ENCODE peak calls at places on chromosomes 13 and 19, in five cellular contexts. One of them, this sample, is unnamed.

GRCh38 chr13:104442541-104442940 is 1376.3 kb upstream of the SLC10A2 start:
- DNase-seq in choroid plexus epithelial cell: no peak
- DNase-seq in suprapubic skin: no peak
- DNase-seq in esophagus squamous epithelium: no peak
- DNase-seq in uterus: no peak
- DNase-seq in this sample: no peak

GRCh38 chr13:45119469-45119989 is 781 bp upstream of the GTF2F2 start:
- DNase-seq in choroid plexus epithelial cell: peak; percentile 68
- DNase-seq in suprapubic skin: no peak
- DNase-seq in esophagus squamous epithelium: no peak
- DNase-seq in uterus: no peak
- DNase-seq in this sample: no peak

GRCh38 chr13:29059837-29060236 is 239.7 kb downstream of the MTUS2 start:
- DNase-seq in choroid plexus epithelial cell: no peak
- DNase-seq in suprapubic skin: no peak
- DNase-seq in esophagus squamous epithelium: no peak
- DNase-seq in uterus: no peak
- DNase-seq in this sample: no peak

GRCh38 chr13:47661076-47661475 is 340.0 kb downstream of the SUCLA2 start:
- DNase-seq in choroid plexus epithelial cell: peak; percentile 74
- DNase-seq in suprapubic skin: no peak
- DNase-seq in esophagus squamous epithelium: no peak
- DNase-seq in uterus: no peak
- DNase-seq in this sample: no peak

GRCh38 chr19:475360-475759 is 14.5 kb upstream of the SHC2 start:
- DNase-seq in choroid plexus epithelial cell: no peak
- DNase-seq in suprapubic skin: no peak
- DNase-seq in esophagus squamous epithelium: no peak
- DNase-seq in uterus: no peak
- DNase-seq in this sample: no peak

GRCh38 chr13:33799950-33800592 is 17.9 kb upstream of the RFC3 start:
- DNase-seq in choroid plexus epithelial cell: peak; percentile 79
- DNase-seq in suprapubic skin: no peak
- DNase-seq in esophagus squamous epithelium: no peak
- DNase-seq in uterus: no peak
- DNase-seq in this sample: no peak

GRCh38 chr13:24221007-24221406 is 60.5 kb downstream of the SPATA13 start:
- DNase-seq in choroid plexus epithelial cell: no peak
- DNase-seq in suprapubic skin: no peak
- DNase-seq in esophagus squamous epithelium: no peak
- DNase-seq in uterus: no peak
- DNase-seq in this sample: no peak

GRCh38 chr19:45710731-45711130 is 18.3 kb downstream of the QPCTL start:
- DNase-seq in choroid plexus epithelial cell: no peak
- DNase-seq in suprapubic skin: no peak
- DNase-seq in esophagus squamous epithelium: no peak
- DNase-seq in uterus: no peak
- DNase-seq in this sample: no peak

GRCh38 chr13:20399515-20399914 is 126.1 kb downstream of the CRYL1 start:
- DNase-seq in choroid plexus epithelial cell: no peak
- DNase-seq in suprapubic skin: no peak
- DNase-seq in esophagus squamous epithelium: no peak
- DNase-seq in uterus: no peak
- DNase-seq in this sample: no peak

GRCh38 chr19:928471-929259 is 2.8 kb downstream of the ARID3A start:
- DNase-seq in choroid plexus epithelial cell: peak; percentile 78
- DNase-seq in suprapubic skin: no peak
- DNase-seq in esophagus squamous epithelium: no peak
- DNase-seq in uterus: no peak
- DNase-seq in this sample: no peak

GRCh38 chr19:47331931-47332547 is at the start of gene C5AR2:
- DNase-seq in choroid plexus epithelial cell: no peak
- DNase-seq in suprapubic skin: no peak
- DNase-seq in esophagus squamous epithelium: no peak
- DNase-seq in uterus: no peak
- DNase-seq in this sample: no peak

GRCh38 chr19:41083516-41083915 is 4.7 kb upstream of the CYP2A13 start:
- DNase-seq in choroid plexus epithelial cell: no peak
- DNase-seq in suprapubic skin: no peak
- DNase-seq in esophagus squamous epithelium: no peak
- DNase-seq in uterus: no peak
- DNase-seq in this sample: no peak

GRCh38 chr19:39401549-39402416 is 4.9 kb upstream of the ZFP36 start:
- DNase-seq in choroid plexus epithelial cell: peak; percentile 83
- DNase-seq in suprapubic skin: no peak
- DNase-seq in esophagus squamous epithelium: no peak
- DNase-seq in uterus: peak; percentile 59
- DNase-seq in this sample: no peak

GRCh38 chr19:41427647-41428480 is 690 bp upstream of the B3GNT8 start:
- DNase-seq in choroid plexus epithelial cell: peak; percentile 22
- DNase-seq in suprapubic skin: no peak
- DNase-seq in esophagus squamous epithelium: no peak
- DNase-seq in uterus: peak; percentile 54
- DNase-seq in this sample: no peak

GRCh38 chr19:14906711-14907110 is 20.8 kb upstream of the OR7A17 start:
- DNase-seq in choroid plexus epithelial cell: no peak
- DNase-seq in suprapubic skin: no peak
- DNase-seq in esophagus squamous epithelium: no peak
- DNase-seq in uterus: no peak
- DNase-seq in this sample: no peak

GRCh38 chr13:26219726-26220125 is 2.4 kb downstream of the RNF6 start:
- DNase-seq in choroid plexus epithelial cell: no peak
- DNase-seq in suprapubic skin: no peak
- DNase-seq in esophagus squamous epithelium: no peak
- DNase-seq in uterus: no peak
- DNase-seq in this sample: no peak

GRCh38 chr19:3983936-3984583 is 1.2 kb downstream of the EEF2 start:
- DNase-seq in choroid plexus epithelial cell: peak; percentile 75
- DNase-seq in suprapubic skin: no peak
- DNase-seq in esophagus squamous epithelium: no peak
- DNase-seq in uterus: no peak
- DNase-seq in this sample: no peak

GRCh38 chr19:37466277-37466797 is 907 bp downstream of the ZNF569 start:
- DNase-seq in choroid plexus epithelial cell: no peak
- DNase-seq in suprapubic skin: no peak
- DNase-seq in esophagus squamous epithelium: no peak
- DNase-seq in uterus: no peak
- DNase-seq in this sample: no peak

GRCh38 chr19:43820098-43820860 is 6.8 kb upstream of the ZNF283 start:
- DNase-seq in choroid plexus epithelial cell: peak; percentile 53
- DNase-seq in suprapubic skin: no peak
- DNase-seq in esophagus squamous epithelium: no peak
- DNase-seq in uterus: peak; percentile 20
- DNase-seq in this sample: no peak

GRCh38 chr13:109297628-109298027 is 488.8 kb downstream of the IRS2 start:
- DNase-seq in choroid plexus epithelial cell: peak; percentile 71
- DNase-seq in suprapubic skin: no peak
- DNase-seq in esophagus squamous epithelium: no peak
- DNase-seq in uterus: no peak
- DNase-seq in this sample: no peak
- TF ChIP-seq CTCF in choroid plexus epithelial cell: no peak
- TF ChIP-seq CTCF in suprapubic skin: no peak
- TF ChIP-seq CTCF in esophagus squamous epithelium: no peak
- TF ChIP-seq CTCF in uterus: no peak
- TF ChIP-seq CTCF in this sample: no peak

GRCh38 chr19:11964496-11964857 is 363 bp upstream of the ZNF763 start:
- DNase-seq in choroid plexus epithelial cell: no peak
- DNase-seq in suprapubic skin: no peak
- DNase-seq in esophagus squamous epithelium: no peak
- DNase-seq in uterus: no peak
- DNase-seq in this sample: no peak
- TF ChIP-seq CTCF in choroid plexus epithelial cell: peak; percentile 46
- TF ChIP-seq CTCF in suprapubic skin: no peak
- TF ChIP-seq CTCF in esophagus squamous epithelium: no peak
- TF ChIP-seq CTCF in uterus: peak; percentile 29
- TF ChIP-seq CTCF in this sample: no peak

GRCh38 chr13:60959427-60959826 is 456.2 kb downstream of the PCDH20 start:
- DNase-seq in choroid plexus epithelial cell: no peak
- DNase-seq in suprapubic skin: no peak
- DNase-seq in esophagus squamous epithelium: no peak
- DNase-seq in uterus: no peak
- DNase-seq in this sample: no peak

DNA sequence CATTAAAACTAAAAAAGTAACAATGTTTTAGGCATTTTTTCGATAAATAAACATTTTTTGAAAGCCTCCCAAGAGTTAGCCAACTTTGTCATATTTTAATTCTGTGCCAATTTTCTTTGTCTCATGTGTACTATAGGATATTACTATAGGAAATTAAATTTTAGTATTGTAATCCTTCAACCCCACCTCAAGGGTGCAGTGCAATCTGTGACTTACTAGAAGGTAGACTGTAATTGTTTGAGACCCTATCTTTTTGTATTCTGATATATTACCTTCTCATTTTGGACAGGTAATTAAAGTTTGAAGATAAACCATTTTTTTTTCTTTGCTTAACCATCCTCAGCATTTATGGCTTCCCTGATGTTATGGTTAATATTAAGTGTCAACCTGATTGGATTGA is 457.8 kb downstream of the PCDH20 start:
- DNase-seq in choroid plexus epithelial cell: no peak
- DNase-seq in suprapubic skin: no peak
- DNase-seq in esophagus squamous epithelium: no peak
- DNase-seq in uterus: no peak
- DNase-seq in this sample: no peak
- TF ChIP-seq CTCF in choroid plexus epithelial cell: no peak
- TF ChIP-seq CTCF in suprapubic skin: no peak
- TF ChIP-seq CTCF in esophagus squamous epithelium: no peak
- TF ChIP-seq CTCF in uterus: no peak
- TF ChIP-seq CTCF in this sample: no peak

GRCh38 chr19:55642153-55643002 is 1.1 kb upstream of the ZNF581 start:
- DNase-seq in choroid plexus epithelial cell: peak; percentile 46
- DNase-seq in suprapubic skin: no peak
- DNase-seq in esophagus squamous epithelium: no peak
- DNase-seq in uterus: no peak
- DNase-seq in this sample: no peak

GRCh38 chr19:55640577-55641375 is at the start of gene ZNF580:
- DNase-seq in choroid plexus epithelial cell: peak; percentile 91
- DNase-seq in suprapubic skin: no peak
- DNase-seq in esophagus squamous epithelium: no peak
- DNase-seq in uterus: no peak
- DNase-seq in this sample: no peak

GRCh38 chr19:55641376-55642152 is 762 bp downstream of the ZNF580 start:
- DNase-seq in choroid plexus epithelial cell: peak; percentile 50
- DNase-seq in suprapubic skin: no peak
- DNase-seq in esophagus squamous epithelium: no peak
- DNase-seq in uterus: no peak
- DNase-seq in this sample: no peak

GRCh38 chr19:55638864-55639359 is 1.9 kb upstream of the ZNF580 start:
- DNase-seq in choroid plexus epithelial cell: peak; percentile 49
- DNase-seq in suprapubic skin: no peak
- DNase-seq in esophagus squamous epithelium: no peak
- DNase-seq in uterus: no peak
- DNase-seq in this sample: no peak

GRCh38 chr19:55640043-55640576 is 692 bp upstream of the ZNF580 start:
- DNase-seq in choroid plexus epithelial cell: peak; percentile 83
- DNase-seq in suprapubic skin: no peak
- DNase-seq in esophagus squamous epithelium: no peak
- DNase-seq in uterus: no peak
- DNase-seq in this sample: no peak
- TF ChIP-seq CTCF in choroid plexus epithelial cell: peak; percentile 61
- TF ChIP-seq CTCF in suprapubic skin: peak; percentile 83
- TF ChIP-seq CTCF in esophagus squamous epithelium: peak; percentile 55
- TF ChIP-seq CTCF in uterus: peak; percentile 50
- TF ChIP-seq CTCF in this sample: peak; percentile 52

GRCh38 chr13:43804461-43805070 is 17.8 kb upstream of the ENOX1 start:
- DNase-seq in choroid plexus epithelial cell: peak; percentile 84
- DNase-seq in suprapubic skin: no peak
- DNase-seq in esophagus squamous epithelium: no peak
- DNase-seq in uterus: no peak
- DNase-seq in this sample: no peak
- TF ChIP-seq CTCF in choroid plexus epithelial cell: peak; percentile 47
- TF ChIP-seq CTCF in suprapubic skin: peak; percentile 25
- TF ChIP-seq CTCF in esophagus squamous epithelium: peak; percentile 55
- TF ChIP-seq CTCF in uterus: peak; percentile 50
- TF ChIP-seq CTCF in this sample: peak; percentile 47

GRCh38 chr13:113947321-113948033 is 26.4 kb downstream of the C13orf46 start:
- DNase-seq in choroid plexus epithelial cell: peak; percentile 70
- DNase-seq in suprapubic skin: no peak
- DNase-seq in esophagus squamous epithelium: no peak
- DNase-seq in uterus: peak; percentile 78
- DNase-seq in this sample: peak; percentile 4
- TF ChIP-seq CTCF in choroid plexus epithelial cell: peak; percentile 86
- TF ChIP-seq CTCF in suprapubic skin: peak; percentile 77
- TF ChIP-seq CTCF in esophagus squamous epithelium: peak; percentile 54
- TF ChIP-seq CTCF in uterus: peak; percentile 90
- TF ChIP-seq CTCF in this sample: peak; percentile 84

GRCh38 chr13:39783051-39783450 is 127.6 kb downstream of the COG6 start:
- DNase-seq in choroid plexus epithelial cell: peak; percentile 57
- DNase-seq in suprapubic skin: no peak
- DNase-seq in esophagus squamous epithelium: no peak
- DNase-seq in uterus: no peak
- DNase-seq in this sample: no peak
- TF ChIP-seq CTCF in choroid plexus epithelial cell: peak; percentile 24
- TF ChIP-seq CTCF in suprapubic skin: no peak
- TF ChIP-seq CTCF in esophagus squamous epithelium: no peak
- TF ChIP-seq CTCF in uterus: no peak
- TF ChIP-seq CTCF in this sample: no peak